ENCODE peak calls at places on chromosome 22, in nine cellular contexts. G, S, Q, M, Z, R, A, J and N are unnamed samples. For H3K4me1, the result is how much of the 10 kb centered on the place peaks cover.

GRCh38 chr22:48485144-48486135 is 1342.2 kb downstream of the BRD1 start:
- DNase-seq in A (no peak), Q (no peak), M (no peak), G (peak), Z (no peak), S (peak), J (no peak), R (no peak), N (no peak)

GRCh38 chr22:17964153-17964552 is 60.2 kb downstream of the MICAL3 start:
- DNase-seq in Z (no peak), J (no peak), G (no peak), A (no peak), R (no peak), M (no peak), Q (peak), S (no peak), N (no peak)

GRCh38 chr22:36808611-36809344 is 8.1 kb downstream of the PVALB start:
- DNase-seq in S (no peak), J (no peak), R (no peak), A (no peak), M (no peak), Q (no peak), Z (no peak), G (no peak), N (no peak)

GRCh38 chr22:42560781-42561180 is 7.0 kb downstream of the SERHL2 start:
- DNase-seq in M (peak), G (no peak), A (no peak), Z (no peak), S (no peak), J (no peak), Q (peak), R (no peak), N (no peak)

GRCh38 chr22:28105988-28106387 is 186.9 kb upstream of the PITPNB start:
- DNase-seq in A (no peak), J (no peak), Z (no peak), R (no peak), G (no peak), S (no peak), M (no peak), Q (no peak), N (no peak)

GRCh38 chr22:43088979-43089717 is at the start of gene TTLL1:
- DNase-seq in Q (peak), M (peak), J (peak), Z (peak), G (peak), R (peak), S (peak), A (peak), N (peak)

GRCh38 chr22:49783036-49783746 is 44.5 kb downstream of the BRD1 start:
- DNase-seq in J (no peak), Q (no peak), S (no peak), A (no peak), M (no peak), G (no peak), Z (no peak), R (peak), N (no peak)

GRCh38 chr22:48778308-48779195 is 1049.1 kb downstream of the BRD1 start:
- DNase-seq in Q (no peak), A (no peak), M (no peak), J (no peak), S (no peak), G (no peak), R (no peak), Z (no peak), N (peak)

GRCh38 chr22:25564979-25565677 is 653 bp downstream of the GRK3 start:
- DNase-seq in J (peak), A (no peak), G (no peak), M (peak), R (peak), S (peak), Q (peak), Z (no peak), N (no peak)

GRCh38 chr22:17243524-17243923 is 24.3 kb upstream of the ADA2 start:
- DNase-seq in Z (no peak), Q (no peak), A (no peak), S (peak), R (peak), M (no peak), G (no peak), J (peak), N (no peak)

GRCh38 chr22:17109976-17110375 is 11.2 kb downstream of the TMEM121B start:
- DNase-seq in R (no peak), G (no peak), S (no peak), Q (no peak), J (no peak), Z (no peak), M (no peak), A (no peak), N (no peak)

GRCh38 chr22:40635008-40635939 is 1.2 kb downstream of the MRTFA start:
- DNase-seq in A (no peak), M (peak), J (no peak), Z (no peak), Q (peak), R (no peak), S (peak), G (peak), N (no peak)

GRCh38 chr22:22687638-22688500 is 43.5 kb downstream of the GGTLC2 start:
- DNase-seq in M (peak), S (no peak), G (no peak), R (no peak), Q (peak), A (peak), J (peak), Z (no peak), N (peak)

GRCh38 chr22:49956418-49956770 is 4.2 kb upstream of the PIM3 start:
- DNase-seq in A (peak), S (no peak), Z (no peak), M (no peak), R (no peak), J (no peak), G (peak), Q (no peak), N (no peak)

GRCh38 chr22:38773363-38773946 is 17.7 kb upstream of the SUN2 start:
- DNase-seq in Z (no peak), G (no peak), M (no peak), A (no peak), Q (no peak), J (no peak), S (no peak), R (no peak), N (no peak)

GRCh38 chr22:41863472-41863871 is 30.6 kb downstream of the SREBF2 start:
- DNase-seq in M (no peak), A (no peak), S (no peak), J (no peak), R (no peak), Q (no peak), Z (no peak), G (no peak), N (no peak)

GRCh38 chr22:18057568-18058209 is 20.1 kb upstream of the PEX26 start:
- DNase-seq in Z (no peak), G (no peak), A (peak), M (no peak), J (peak), S (peak), R (peak), Q (peak), N (peak)

GRCh38 chr22:47094861-47095330 is 332.4 kb downstream of the TBC1D22A start:
- DNase-seq in S (no peak), Q (peak), J (no peak), Z (no peak), G (no peak), A (no peak), M (no peak), R (no peak), N (no peak)

GRCh38 chr22:38788417-38788816 is 5.5 kb downstream of the DNAL4 start:
- DNase-seq in Z (no peak), G (no peak), S (peak), J (no peak), Q (peak), R (no peak), M (no peak), A (peak), N (peak)

GRCh38 chr22:17483670-17484372 is 79.5 kb upstream of the SLC25A18 start:
- DNase-seq in Z (no peak), M (no peak), R (no peak), A (no peak), G (no peak), S (peak), J (no peak), Q (no peak), N (no peak)

GRCh38 chr22:40394607-40395006 is 24.2 kb downstream of the SGSM3 start:
- DNase-seq in A (no peak), Q (no peak), G (no peak), J (no peak), Z (no peak), S (no peak), M (no peak), R (no peak), N (no peak)

GRCh38 chr22:49588739-49589138 is 238.9 kb downstream of the BRD1 start:
- DNase-seq in S (no peak), Q (no peak), J (no peak), Z (no peak), G (peak), R (no peak), A (no peak), M (no peak), N (no peak)

GRCh38 chr22:39144101-39144815 is 8.2 kb downstream of the CBX7 start:
- DNase-seq in J (peak), Z (peak), R (peak), G (no peak), M (peak), Q (peak), S (no peak), A (peak), N (no peak)

GRCh38 chr22:26477341-26477731 is 6.2 kb downstream of the HPS4 start:
- DNase-seq in G (no peak), A (no peak), S (no peak), R (no peak), J (no peak), M (no peak), Z (no peak), Q (no peak), N (no peak)

GRCh38 chr22:27307545-27308279 is 493.8 kb downstream of the MN1 start:
- DNase-seq in M (no peak), Z (no peak), S (no peak), G (no peak), A (no peak), J (no peak), R (no peak), Q (no peak), N (no peak)

GRCh38 chr22:35126993-35127392 is 61.0 kb downstream of the ISX start:
- DNase-seq in S (no peak), A (no peak), Q (no peak), G (no peak), Z (no peak), M (no peak), J (no peak), R (no peak), N (no peak)
- H3K4me1 ChIP-seq in S (under half), A (under half), Q (under half), G (under half), Z (under half), M (under half), J (under half), R (under half), N (under half)

GRCh38 chr22:31090217-31091085 is 9.3 kb downstream of the SMTN start:
- DNase-seq in G (no peak), Q (no peak), S (no peak), Z (no peak), R (peak), M (no peak), J (peak), A (no peak), N (no peak)
- H3K4me1 ChIP-seq in G (under half), Q (under half), S (half or more), Z (under half), R (under half), M (under half), J (under half), A (half or more), N (under half)

GRCh38 chr22:20105456-20106204 is 10.3 kb upstream of the RANBP1 start:
- DNase-seq in R (peak), A (no peak), G (no peak), Q (no peak), J (no peak), M (no peak), S (peak), Z (no peak), N (no peak)
- H3K4me1 ChIP-seq in R (under half), A (under half), G (under half), Q (under half), J (under half), M (under half), S (under half), Z (under half), N (under half)

GRCh38 chr22:23767303-23767672 is 484 bp downstream of the CHCHD10 start:
- DNase-seq in S (no peak), G (no peak), J (no peak), Z (no peak), R (no peak), M (no peak), Q (no peak), A (no peak), N (no peak)

GRCh38 chr22:23767673-23768548 is at the start of gene CHCHD10:
- DNase-seq in Q (peak), M (peak), R (peak), J (peak), S (peak), A (peak), G (peak), Z (peak), N (peak)

GRCh38 chr22:23773247-23774113 is 831 bp downstream of the MMP11 start:
- DNase-seq in R (no peak), Q (no peak), M (peak), Z (no peak), A (no peak), S (peak), J (no peak), G (no peak), N (no peak)

GRCh38 chr22:23772315-23773246 is at the start of gene MMP11:
- DNase-seq in G (peak), Q (peak), Z (peak), A (peak), M (peak), R (no peak), J (peak), S (peak), N (no peak)

GRCh38 chr22:23769321-23769965 is 1.7 kb upstream of the CHCHD10 start:
- DNase-seq in A (no peak), M (no peak), Z (no peak), R (no peak), S (no peak), Q (no peak), J (no peak), G (no peak), N (no peak)
- H3K4me1 ChIP-seq in A (half or more), M (under half), Z (under half), R (under half), S (half or more), Q (under half), J (half or more), G (under half), N (under half)

DNA sequence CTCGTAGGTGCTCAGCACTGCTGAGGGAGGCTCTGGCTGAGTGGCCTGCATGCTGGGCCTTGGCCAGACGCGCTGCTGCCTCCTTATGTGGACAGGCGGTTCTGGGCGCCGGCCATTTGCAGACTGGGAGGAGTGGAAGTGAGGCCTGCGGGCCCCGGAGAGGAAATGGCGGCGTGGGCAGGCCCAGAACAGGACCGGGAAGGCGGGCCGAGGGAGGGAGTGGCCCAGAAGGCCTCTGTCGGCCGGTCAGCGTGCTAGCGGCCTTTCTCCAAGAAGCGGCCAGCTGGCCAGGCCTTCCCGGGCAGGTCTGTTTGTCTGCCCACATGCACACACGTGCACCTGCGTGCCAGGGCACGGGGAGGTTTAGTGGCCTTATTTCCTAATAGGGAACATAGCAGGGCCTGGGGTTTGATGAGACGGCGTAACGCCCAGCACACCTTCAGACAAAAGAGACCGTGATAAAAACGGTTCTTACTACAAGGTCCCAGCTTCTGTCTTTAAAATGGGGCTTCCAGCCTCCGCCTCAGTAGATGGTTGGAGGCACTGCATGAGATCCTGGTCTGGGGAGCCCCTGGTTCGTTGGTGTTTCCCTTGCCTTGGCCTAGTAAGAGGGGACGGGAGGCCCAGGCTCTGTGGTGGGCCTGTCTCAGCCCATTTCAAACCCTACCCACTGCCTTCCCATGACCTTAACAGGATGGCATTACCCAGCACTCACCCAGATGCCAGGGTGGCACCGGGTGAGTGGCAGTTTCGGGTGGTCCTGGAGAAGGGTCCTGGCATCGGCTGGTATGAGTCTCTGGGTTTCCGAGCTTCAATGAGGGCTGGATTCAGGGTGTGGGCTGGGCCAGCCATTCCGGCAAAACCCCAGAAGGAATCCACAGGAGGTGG is 65.1 kb upstream of the PPARA start:
- DNase-seq in A (peak), Z (no peak), S (peak), M (no peak), J (peak), Q (no peak), R (peak), G (peak), N (peak)
- H3K4me1 ChIP-seq in A (half or more), Z (under half), S (half or more), M (under half), J (half or more), Q (half or more), R (under half), G (under half), N (under half)

GRCh38 chr22:30193031-30193794 is 53.3 kb downstream of the LIF start:
- DNase-seq in M (no peak), S (no peak), J (no peak), A (no peak), Z (no peak), R (no peak), Q (no peak), G (no peak), N (no peak)

GRCh38 chr22:30191049-30191701 is 55.4 kb downstream of the LIF start:
- DNase-seq in Z (no peak), M (no peak), A (no peak), J (no peak), G (no peak), S (no peak), Q (peak), R (no peak), N (no peak)

GRCh38 chr22:30195245-30196140 is 51.1 kb downstream of the LIF start:
- DNase-seq in R (no peak), S (no peak), Z (no peak), A (no peak), G (no peak), Q (no peak), J (no peak), M (no peak), N (no peak)

GRCh38 chr22:30190619-30191018 is 55.9 kb downstream of the LIF start:
- DNase-seq in R (no peak), Q (no peak), A (no peak), M (no peak), G (no peak), J (no peak), S (no peak), Z (no peak), N (no peak)

DNA sequence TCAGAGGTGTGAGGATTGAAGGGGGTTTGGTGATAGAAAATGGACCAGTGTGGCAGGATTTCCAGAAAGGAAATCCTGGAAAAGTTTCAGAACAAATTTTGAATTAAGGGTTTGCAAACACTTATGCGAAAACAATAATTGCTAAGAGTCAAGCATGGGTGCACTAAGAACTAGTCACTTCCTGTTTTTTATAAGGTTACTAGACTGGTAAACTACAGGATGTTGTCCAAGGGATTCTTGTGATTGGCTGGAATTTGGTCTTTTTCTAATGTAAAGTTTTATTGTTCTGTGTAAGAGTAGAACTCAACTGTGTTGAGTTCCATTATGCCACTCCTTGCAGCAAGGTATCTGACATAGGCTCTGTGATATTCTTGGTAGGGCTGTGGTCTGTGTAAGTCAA is 54.1 kb downstream of the LIF start:
- DNase-seq in M (no peak), J (no peak), Q (no peak), A (no peak), G (no peak), R (no peak), S (no peak), Z (no peak), N (no peak)
- H3K4me1 ChIP-seq in M (under half), J (under half), Q (under half), A (under half), G (under half), R (under half), S (under half), Z (under half), N (under half)